ENCODE peak calls at places on chromosomes 7 and 10, in five cellular contexts. N is psoas muscle, Q is WTC11, E is ovary, X is NCI-H748 treated with DMSO at 0.1 percent for 48 hours. T is an unnamed sample.
A peak's percentile ranks its signal among the peaks of the same experiment; 100 is the strongest.

GRCh38 chr10:90222372-90222771 is 521.0 kb downstream of the KIF20B start:
- DNase-seq in N (no peak), Q (no peak), E (no peak), X (no peak), T (no peak)

GRCh38 chr7:150973571-150974451 is 4.3 kb downstream of the KCNH2 start:
- DNase-seq in N (no peak), Q (peak; percentile 54), E (no peak), X (peak; percentile 86), T (no peak)

GRCh38 chr10:35421553-35422178 is 85.4 kb downstream of the CCNY start:
- DNase-seq in N (no peak), Q (no peak), E (no peak), X (no peak), T (no peak)

GRCh38 chr10:3834410-3834809 is 49.4 kb upstream of the KLF6 start:
- DNase-seq in N (no peak), Q (no peak), E (no peak), X (no peak), T (no peak)

GRCh38 chr7:27917774-27918314 is 177.9 kb downstream of the TAX1BP1 start:
- DNase-seq in N (no peak), Q (no peak), E (no peak), X (no peak), T (no peak)

GRCh38 chr7:100867040-100867795 is at the start of gene TRIP6:
- DNase-seq in N (peak; percentile 90), Q (peak; percentile 91), E (peak; percentile 99), X (no peak), T (peak; percentile 90)

GRCh38 chr10:82072124-82072523 is 197.1 kb downstream of the NRG3 start:
- DNase-seq in N (no peak), Q (no peak), E (no peak), X (no peak), T (no peak)

GRCh38 chr7:55515569-55516279 is 56.6 kb downstream of the VOPP1 start:
- DNase-seq in N (peak; percentile 39), Q (no peak), E (no peak), X (no peak), T (no peak)

GRCh38 chr7:26426096-26426495 is 134.4 kb downstream of the SNX10 start:
- DNase-seq in N (no peak), Q (no peak), E (no peak), X (no peak), T (no peak)

GRCh38 chr10:58743466-58744115 is 230.9 kb downstream of the BICC1 start:
- DNase-seq in N (no peak), Q (peak; percentile 16), E (no peak), X (peak; percentile 15), T (no peak)

GRCh38 chr10:29481906-29482440 is 152.8 kb downstream of the SVIL start:
- DNase-seq in N (no peak), Q (no peak), E (peak; percentile 61), X (no peak), T (no peak)

GRCh38 chr10:42428534-42428933 is 209.8 kb downstream of the ZNF33B start:
- DNase-seq in N (no peak), Q (no peak), E (no peak), X (no peak), T (no peak)

GRCh38 chr10:121556448-121556847 is 41.8 kb downstream of the FGFR2 start:
- DNase-seq in N (no peak), Q (no peak), E (no peak), X (no peak), T (no peak)

GRCh38 chr7:102890292-102890970 is 22.4 kb upstream of the LRRC17 start:
- DNase-seq in N (no peak), Q (no peak), E (no peak), X (no peak), T (no peak)

GRCh38 chr10:129962092-129962494 is 2.0 kb downstream of the EBF3 start:
- DNase-seq in N (peak; percentile 44), Q (no peak), E (no peak), X (no peak), T (no peak)

GRCh38 chr7:16027396-16027795 is 340.9 kb upstream of the MEOX2 start:
- DNase-seq in N (no peak), Q (no peak), E (no peak), X (no peak), T (no peak)

GRCh38 chr10:132859084-132859855 is 73.3 kb upstream of the NKX6-2 start:
- DNase-seq in N (no peak), Q (peak; percentile 6), E (no peak), X (no peak), T (peak; percentile 66)

GRCh38 chr7:114645451-114645850 is 230.8 kb downstream of the FOXP2 start:
- DNase-seq in N (no peak), Q (no peak), E (no peak), X (peak; percentile 94), T (no peak)

GRCh38 chr10:86178401-86179142 is 188.0 kb downstream of the GRID1 start:
- DNase-seq in N (no peak), Q (peak; percentile 82), E (no peak), X (no peak), T (no peak)

GRCh38 chr10:44105643-44106042 is 279.3 kb downstream of the CXCL12 start:
- DNase-seq in N (no peak), Q (no peak), E (no peak), X (no peak), T (no peak)